ENCODE peak calls at places on chromosome X, in four cellular contexts. V is activated effector memory CD4-positive, alpha-beta T cell treated with Interleukin-2 at 50 U/mL for 16 hours; G is ACHN; S is GM19239. K is an unnamed sample.

GRCh38 chrX:47093248-47093647 is 15.0 kb downstream of the RGN start:
- DNase-seq in V (no peak), G (peak), S (no peak), K (no peak)

GRCh38 chrX:149910178-149910695 is 19.1 kb upstream of the HSFX4 start:
- DNase-seq in V (no peak), G (no peak), S (no peak), K (no peak)

GRCh38 chrX:12950851-12951589 is 23.9 kb upstream of the TMSB4X start:
- DNase-seq in V (peak), G (no peak), S (no peak), K (no peak)

GRCh38 chrX:105211051-105211575 is 9.4 kb downstream of the TEX13A start:
- DNase-seq in V (no peak), G (no peak), S (no peak), K (no peak)

GRCh38 chrX:131763674-131764073 is 219.8 kb downstream of the OR13H1 start:
- DNase-seq in V (no peak), G (no peak), S (no peak), K (no peak)

GRCh38 chrX:84168095-84168494 is 19.9 kb downstream of the RPS6KA6 start:
- DNase-seq in V (no peak), G (peak), S (no peak), K (no peak)

GRCh38 chrX:9644335-9644734 is 121.3 kb downstream of the GPR143 start:
- DNase-seq in V (peak), G (no peak), S (peak), K (peak)

GRCh38 chrX:123425904-123426303 is 241.8 kb downstream of the GRIA3 start:
- DNase-seq in V (no peak), G (no peak), S (no peak), K (no peak)

GRCh38 chrX:133859336-133859735 is 126.1 kb downstream of the GPC3 start:
- DNase-seq in V (no peak), G (no peak), S (no peak), K (no peak)

GRCh38 chrX:19794690-19795089 is 92.7 kb downstream of the SH3KBP1 start:
- DNase-seq in V (no peak), G (no peak), S (no peak), K (no peak)

GRCh38 chrX:112642349-112642748 is 37.4 kb downstream of the LHFPL1 start:
- DNase-seq in V (no peak), G (peak), S (peak), K (no peak)

GRCh38 chrX:69137911-69138310 is 27.3 kb downstream of the PJA1 start:
- DNase-seq in V (no peak), G (no peak), S (no peak), K (no peak)

GRCh38 chrX:74514384-74514783 is 93.1 kb downstream of the SLC16A2 start:
- DNase-seq in V (no peak), G (no peak), S (no peak), K (no peak)

GRCh38 chrX:41023098-41023497 is 62.1 kb upstream of the USP9X start:
- DNase-seq in V (no peak), G (no peak), S (no peak), K (no peak)

GRCh38 chrX:39158801-39159657 is 357.8 kb downstream of the MID1IP1 start:
- DNase-seq in V (no peak), G (no peak), S (no peak), K (no peak)

GRCh38 chrX:30504309-30504708 is 73.3 kb downstream of the TASL start:
- DNase-seq in V (no peak), G (peak), S (no peak), K (no peak)

GRCh38 chrX:153763989-153764755 is at the start of gene PLXNB3:
- DNase-seq in V (peak), G (peak), S (peak), K (peak)